ENCODE peak calls at places on chromosomes 12 and 14, in four cellular contexts. D is heart right ventricle, O is Peyer's patch, J is left cardiac atrium. C is an unnamed sample.

GRCh38 chr12:54725233-54725843 is 77.2 kb upstream of the DCD start:
- DNase-seq in J (no peak), O (no peak), D (no peak), C (no peak)

GRCh38 chr12:52508211-52508610 is 12.0 kb downstream of the KRT5 start:
- DNase-seq in O (no peak), J (no peak), D (no peak), C (peak)

GRCh38 chr12:121719926-121720414 is 7.4 kb downstream of the TMEM120B start:
- DNase-seq in O (no peak), D (no peak), J (no peak), C (no peak)

GRCh38 chr12:2402180-2402579 is 349.4 kb downstream of the CACNA1C start:
- DNase-seq in O (no peak), J (no peak), D (no peak), C (no peak)

GRCh38 chr12:46517579-46517962 is 145.0 kb upstream of the SLC38A2 start:
- DNase-seq in J (no peak), D (no peak), O (no peak), C (no peak)

GRCh38 chr12:46160081-46160980 is 108.5 kb downstream of the SLC38A1 start:
- DNase-seq in O (no peak), D (no peak), J (no peak), C (no peak)

GRCh38 chr12:47602330-47602729 is 103.5 kb downstream of the RPAP3 start:
- DNase-seq in D (no peak), O (no peak), J (no peak), C (no peak)

GRCh38 chr14:75543258-75543657 is 21.0 kb downstream of the BATF start:
- DNase-seq in J (no peak), O (no peak), D (no peak), C (no peak)

GRCh38 chr14:73457050-73457934 is 1.1 kb downstream of the NUMB start:
- DNase-seq in J (peak), D (peak), O (peak), C (peak)

GRCh38 chr12:86411710-86412109 is 155.5 kb upstream of the MGAT4C start:
- DNase-seq in J (no peak), D (no peak), O (no peak), C (no peak)

GRCh38 chr12:97386133-97386581 is 76.4 kb upstream of the RMST start:
- DNase-seq in D (no peak), O (no peak), J (no peak), C (peak)

GRCh38 chr12:47687636-47688035 is 18.2 kb downstream of the RPAP3 start:
- DNase-seq in D (no peak), J (no peak), O (no peak), C (no peak)

GRCh38 chr14:106210650-106211049 is 684.3 kb downstream of the TMEM121 start:
- DNase-seq in O (no peak), J (no peak), D (no peak), C (no peak)

GRCh38 chr12:132152921-132153321 is 8.7 kb downstream of the NOC4L start:
- DNase-seq in D (peak), O (no peak), J (peak), C (no peak)